ENCODE peak calls at places on chromosomes 7 and 10, in six cellular contexts. J is GM23338, B is PC-9, Q is GM23248, E is neural progenitor cell, F is MM.1S. R is an unnamed sample. For H3F3A, the result is how much of the 10 kb centered on the place peaks cover.

GRCh38 chr10:98268694-98269386 is 846 bp upstream of the LOXL4 start:
- DNase-seq in J (peak), Q (no peak), E (peak), B (no peak), F (no peak), R (no peak)

GRCh38 chr7:49255061-49255460 is 330.7 kb downstream of the CDC14C start:
- DNase-seq in J (no peak), E (no peak), Q (peak), F (no peak), B (no peak), R (peak)

GRCh38 chr10:46547881-46548780 is 8.3 kb downstream of the GPRIN2 start:
- DNase-seq in J (no peak), F (no peak), E (no peak), B (no peak), Q (peak), R (peak)

GRCh38 chr7:157436076-157436475 is 99.3 kb downstream of the DNAJB6 start:
- DNase-seq in F (no peak), B (no peak), J (no peak), Q (no peak), E (no peak), R (no peak)

GRCh38 chr10:1778570-1778969 is 41.2 kb upstream of the ADARB2 start:
- DNase-seq in B (no peak), J (no peak), F (no peak), Q (no peak), E (no peak), R (no peak)

GRCh38 chr7:18475488-18475887 is 20.1 kb upstream of the HDAC9 start:
- DNase-seq in B (no peak), F (no peak), J (no peak), Q (no peak), E (no peak), R (no peak)

GRCh38 chr7:108261560-108262255 is 131.5 kb upstream of the LAMB4 start:
- DNase-seq in F (peak), B (no peak), J (no peak), Q (no peak), E (no peak), R (no peak)

GRCh38 chr7:151157645-151158329 is 9.7 kb downstream of the GBX1 start:
- DNase-seq in J (no peak), Q (peak), E (no peak), F (no peak), B (peak), R (peak)

GRCh38 chr7:17668122-17668521 is 272.2 kb downstream of the SNX13 start:
- DNase-seq in Q (no peak), J (no peak), E (no peak), B (no peak), F (no peak), R (no peak)

GRCh38 chr10:29588640-29589421 is 45.9 kb downstream of the SVIL start:
- DNase-seq in E (no peak), F (no peak), B (peak), J (peak), Q (peak), R (peak)

GRCh38 chr7:99619571-99620130 is 2.9 kb downstream of the ZSCAN25 start:
- DNase-seq in F (no peak), B (no peak), J (no peak), E (no peak), Q (no peak), R (no peak)

GRCh38 chr10:58291538-58292174 is 22.7 kb downstream of the CISD1 start:
- DNase-seq in B (peak), J (peak), Q (peak), E (peak), F (peak), R (peak)

GRCh38 chr10:93495654-93496321 is 624 bp upstream of the CEP55 start:
- DNase-seq in B (no peak), E (peak), Q (peak), F (no peak), J (peak), R (peak)

GRCh38 chr10:36097696-36098095 is 455.6 kb upstream of the FZD8 start:
- DNase-seq in F (no peak), B (no peak), Q (no peak), E (no peak), J (no peak), R (peak)

GRCh38 chr7:1567082-1567771 is 2.6 kb downstream of the PSMG3 start:
- DNase-seq in E (no peak), Q (peak), B (peak), F (no peak), J (no peak), R (peak)

GRCh38 chr10:34047389-34047788 is 712.9 kb upstream of the NRP1 start:
- DNase-seq in E (no peak), J (no peak), F (no peak), Q (peak), B (no peak), R (no peak)

GRCh38 chr7:37738338-37738737 is 54.8 kb downstream of the GPR141 start:
- DNase-seq in E (no peak), B (no peak), J (no peak), Q (no peak), F (no peak), R (no peak)

GRCh38 chr7:113730309-113730955 is 188.4 kb downstream of the PPP1R3A start:
- DNase-seq in F (no peak), E (no peak), B (no peak), J (no peak), Q (peak), R (peak)

DNA sequence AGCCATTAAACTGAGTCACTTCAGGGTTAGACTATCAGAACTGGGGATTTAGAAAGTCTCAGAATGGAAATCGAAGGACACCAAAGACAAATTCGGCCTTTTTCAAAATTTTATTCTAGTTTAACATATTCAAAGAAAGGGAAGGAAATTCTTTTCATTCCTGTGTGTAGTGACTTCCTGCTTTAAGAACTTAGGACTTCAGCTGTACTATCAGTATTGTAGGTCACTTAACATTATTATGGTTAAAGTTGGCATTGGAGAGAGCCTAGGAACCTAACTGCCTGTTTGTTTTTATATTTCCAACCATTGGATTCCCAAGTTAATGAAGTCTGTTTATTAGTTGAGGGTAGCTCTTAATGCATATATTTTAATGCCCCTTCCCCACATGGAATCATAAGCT is 63.7 kb downstream of the PTEN start:
- DNase-seq in Q (peak), B (no peak), J (no peak), F (no peak), E (no peak), R (no peak)
- H3F3A ChIP-seq in Q (under half), B (under half), J (under half), F (under half), E (under half), R (under half)

GRCh38 chr7:27123477-27124053 is 7.0 kb downstream of the HOXA4 start:
- DNase-seq in B (no peak), F (no peak), J (peak), E (no peak), Q (no peak), R (no peak)
- H3K4me2 ChIP-seq in B (no peak), F (no peak), J (no peak), E (no peak), Q (no peak), R (no peak)

GRCh38 chr7:135573541-135573940 is 15.8 kb downstream of the NUP205 start:
- DNase-seq in Q (no peak), F (no peak), B (no peak), J (no peak), E (no peak), R (no peak)
- TF ChIP-seq EZH2 in Q (no peak), F (no peak), B (no peak), J (no peak), E (no peak), R (no peak)

DNA sequence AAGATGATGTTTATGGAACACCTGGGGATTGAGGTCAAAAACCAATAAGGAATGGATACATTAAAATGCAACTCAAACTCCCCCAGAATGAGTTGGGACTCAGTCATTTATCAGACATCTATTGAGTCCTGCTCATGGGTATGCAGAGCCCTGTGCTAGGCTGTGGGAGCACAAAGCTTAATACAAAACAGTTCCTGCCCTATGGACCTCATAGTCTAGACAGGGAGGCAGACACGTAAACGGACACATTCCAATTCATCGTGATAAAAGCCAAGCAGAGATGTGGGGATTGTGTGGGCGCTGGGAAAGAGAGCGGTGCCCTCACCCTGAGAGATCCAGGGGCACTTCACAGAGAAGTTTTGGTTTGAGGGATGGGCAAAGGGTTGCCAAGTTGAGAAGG is 181.7 kb downstream of the PTEN start:
- DNase-seq in F (no peak), B (no peak), J (no peak), Q (no peak), E (no peak), R (no peak)
- H3F3A ChIP-seq in F (under half), B (under half), J (under half), Q (under half), E (under half), R (under half)

GRCh38 chr7:140592957-140593356 is 47.7 kb downstream of the DENND2A start:
- DNase-seq in Q (no peak), B (no peak), J (no peak), E (no peak), F (no peak), R (peak)
- H3K4me2 ChIP-seq in Q (no peak), B (no peak), J (no peak), E (no peak), F (no peak), R (no peak)

GRCh38 chr7:101162551-101163280 is 2.7 kb downstream of the VGF start:
- DNase-seq in Q (peak), B (peak), F (no peak), E (peak), J (peak), R (peak)

GRCh38 chr7:101165075-101165957 is at the start of gene VGF:
- DNase-seq in B (peak), F (peak), Q (peak), E (peak), J (peak), R (peak)

GRCh38 chr7:101161692-101162461 is 3.5 kb downstream of the VGF start:
- DNase-seq in Q (no peak), B (peak), J (peak), F (no peak), E (peak), R (peak)

GRCh38 chr7:101164071-101164840 is 1.1 kb downstream of the VGF start:
- DNase-seq in F (no peak), Q (peak), J (peak), B (peak), E (peak), R (peak)

DNA sequence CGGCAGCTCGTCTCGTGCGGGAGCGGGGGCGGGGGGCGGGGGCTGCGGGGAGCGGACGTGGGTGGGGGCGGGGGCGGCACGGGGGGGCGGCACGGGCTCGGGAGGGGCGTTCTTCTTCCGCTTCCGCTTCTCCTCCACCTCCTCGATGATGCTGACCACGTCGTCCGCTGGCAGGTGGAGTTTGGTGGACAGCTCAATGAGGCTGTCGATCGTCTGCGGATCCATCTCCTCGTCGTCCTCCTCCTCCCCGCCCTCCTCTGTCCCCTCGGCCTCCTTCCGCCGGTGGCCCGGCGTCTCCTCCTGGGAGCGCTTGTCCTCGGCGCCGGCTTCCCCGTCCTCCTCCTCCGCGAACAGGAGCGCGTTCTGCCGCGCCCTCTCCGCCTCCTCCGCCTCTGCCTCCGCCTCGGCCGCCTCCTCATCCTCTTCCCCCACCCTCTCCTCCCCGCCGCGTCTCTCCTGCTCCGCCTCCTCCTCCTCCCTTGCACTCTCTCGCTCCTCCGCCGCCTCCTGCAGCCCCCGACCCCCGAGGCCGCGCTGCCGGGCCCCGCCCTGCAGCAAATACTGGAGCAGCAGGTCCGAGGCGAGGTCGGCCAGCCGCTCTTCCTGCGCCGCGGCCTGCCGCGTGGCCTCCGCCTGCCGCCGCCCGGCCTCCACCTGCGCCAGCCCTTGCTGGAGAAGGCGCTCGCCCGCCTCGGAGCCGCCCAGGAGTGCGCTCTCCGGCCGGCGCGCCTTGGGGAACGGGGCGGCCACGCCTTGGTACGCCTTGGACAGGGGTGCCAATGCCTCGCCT is 1.9 kb downstream of the VGF start:
- DNase-seq in B (peak), E (peak), Q (peak), F (no peak), J (peak), R (peak)
- TF ChIP-seq EZH2 in B (no peak), E (no peak), Q (no peak), F (no peak), J (peak), R (no peak)

GRCh38 chr7:87202208-87202607 is 17.3 kb downstream of the TMEM243 start:
- DNase-seq in J (no peak), Q (no peak), F (no peak), B (no peak), E (no peak), R (no peak)

GRCh38 chr7:87199700-87200450 is 19.7 kb downstream of the TMEM243 start:
- DNase-seq in J (no peak), E (no peak), F (no peak), B (no peak), Q (no peak), R (no peak)

GRCh38 chr7:87202705-87203104 is 16.8 kb downstream of the TMEM243 start:
- DNase-seq in B (no peak), F (no peak), Q (no peak), E (no peak), J (no peak), R (no peak)

GRCh38 chr7:87193912-87194311 is 25.6 kb downstream of the TMEM243 start:
- DNase-seq in B (no peak), E (no peak), J (no peak), Q (no peak), F (no peak), R (no peak)

GRCh38 chr7:87199241-87199640 is 20.3 kb downstream of the TMEM243 start:
- DNase-seq in F (no peak), E (no peak), Q (no peak), B (no peak), J (no peak), R (no peak)
- H3F3A ChIP-seq in F (under half), E (half or more), Q (half or more), B (under half), J (under half), R (under half)

GRCh38 chr10:65346466-65346865 is 1579.4 kb upstream of the LRRTM3 start:
- DNase-seq in Q (no peak), E (no peak), J (no peak), F (no peak), B (no peak), R (no peak)
- H3K4me2 ChIP-seq in Q (no peak), E (no peak), J (no peak), F (no peak), B (no peak), R (no peak)

GRCh38 chr10:22436893-22437619 is 91.8 kb downstream of the SPAG6 start:
- DNase-seq in F (peak), B (peak), J (peak), Q (peak), E (peak), R (peak)

GRCh38 chr10:22435650-22436049 is 90.4 kb downstream of the SPAG6 start:
- DNase-seq in B (no peak), F (no peak), Q (no peak), E (no peak), J (no peak), R (peak)

GRCh38 chr10:22437620-22438588 is 92.6 kb downstream of the SPAG6 start:
- DNase-seq in J (peak), F (peak), Q (peak), E (peak), B (no peak), R (peak)

GRCh38 chr10:22436526-22436892 is 91.2 kb downstream of the SPAG6 start:
- DNase-seq in Q (no peak), J (no peak), E (no peak), F (no peak), B (no peak), R (no peak)

GRCh38 chr10:22438714-22439113 is 93.4 kb downstream of the SPAG6 start:
- DNase-seq in Q (no peak), B (no peak), F (no peak), J (no peak), E (no peak), R (no peak)
- TF ChIP-seq EZH2 in Q (no peak), B (no peak), F (no peak), J (no peak), E (no peak), R (no peak)